ENCODE peak calls at places on chromosome 14, in eight cellular contexts. M is CD8-positive, alpha-beta memory T cell; T is OCI-LY7; H is DND-41; R is neural progenitor cell; V is CD4-positive, alpha-beta memory T cell; O is adrenal gland; B is left lung. L is an unnamed sample.
A peak's percentile ranks its signal among the peaks of the same experiment; 100 is the strongest.

GRCh38 chr14:93959239-93960107 is 16.9 kb downstream of the ASB2 start:
- DNase-seq in M (peak; percentile 97), T (peak; percentile 87), H (peak; percentile 59), B (peak; percentile 80), R (no peak), O (peak; percentile 70), V (peak; percentile 93), L (peak; percentile 94)

GRCh38 chr14:52790756-52791203 is 627 bp downstream of the GNPNAT1 start:
- DNase-seq in V (no peak), B (no peak), O (no peak), T (peak; percentile 21), H (no peak), M (no peak), R (no peak), L (no peak)

GRCh38 chr14:93029911-93030555 is 85.7 kb downstream of the ITPK1 start:
- DNase-seq in R (no peak), H (no peak), T (no peak), V (no peak), B (no peak), M (no peak), O (no peak), L (no peak)

GRCh38 chr14:93894992-93895391 is 32.2 kb upstream of the FAM181A start:
- DNase-seq in T (no peak), O (no peak), M (no peak), B (no peak), V (no peak), R (peak; percentile 62), H (no peak), L (no peak)

GRCh38 chr14:80364274-80364673 is 153.0 kb upstream of the DIO2 start:
- DNase-seq in T (peak; percentile 21), H (no peak), V (no peak), O (no peak), M (no peak), B (no peak), R (peak; percentile 43), L (no peak)

GRCh38 chr14:99562848-99563748 is 40.9 kb downstream of the CCDC85C start:
- DNase-seq in H (no peak), B (peak; percentile 73), R (peak; percentile 97), V (no peak), M (no peak), T (no peak), O (peak; percentile 86), L (peak; percentile 68)

GRCh38 chr14:83163016-83163415 is 1629.4 kb upstream of the SEL1L start:
- DNase-seq in V (no peak), H (no peak), O (no peak), B (no peak), T (no peak), M (no peak), R (no peak), L (no peak)

GRCh38 chr14:92945959-92946846 is 23.3 kb downstream of the CHGA start:
- DNase-seq in V (no peak), B (no peak), R (no peak), O (no peak), T (no peak), H (no peak), M (no peak), L (peak; percentile 74)

GRCh38 chr14:27427796-27428195 is 830.0 kb upstream of the NOVA1 start:
- DNase-seq in V (no peak), O (no peak), H (no peak), R (no peak), M (no peak), T (no peak), B (no peak), L (peak; percentile 18)

GRCh38 chr14:91228112-91229004 is 16.1 kb downstream of the GPR68 start:
- DNase-seq in B (no peak), M (peak; percentile 91), O (no peak), T (peak; percentile 61), H (peak; percentile 84), V (peak; percentile 85), R (no peak), L (peak; percentile 76)

GRCh38 chr14:69701269-69701668 is 65.7 kb upstream of the SRSF5 start:
- DNase-seq in B (no peak), R (peak; percentile 45), M (no peak), H (no peak), V (no peak), O (peak; percentile 13), T (no peak), L (no peak)

GRCh38 chr14:56290195-56290594 is 172.0 kb downstream of the PELI2 start:
- DNase-seq in H (no peak), B (no peak), V (no peak), O (no peak), R (no peak), T (no peak), M (no peak), L (no peak)

GRCh38 chr14:75769047-75769685 is 108.1 kb downstream of the TTLL5 start:
- DNase-seq in V (no peak), H (no peak), O (no peak), R (no peak), T (no peak), M (no peak), B (no peak), L (no peak)

GRCh38 chr14:72617391-72618011 is 276.4 kb downstream of the DPF3 start:
- DNase-seq in H (no peak), B (no peak), M (no peak), O (peak; percentile 11), R (peak; percentile 48), V (no peak), T (no peak), L (no peak)

GRCh38 chr14:43877351-43877900 is 629.7 kb downstream of the FSCB start:
- DNase-seq in O (no peak), H (no peak), T (no peak), B (no peak), M (no peak), R (no peak), V (no peak), L (no peak)

GRCh38 chr14:77184396-77185092 is 2.9 kb downstream of the TMEM63C start:
- DNase-seq in T (no peak), M (no peak), H (no peak), V (no peak), B (no peak), R (no peak), O (no peak), L (no peak)

GRCh38 chr14:77185093-77185465 is 3.5 kb downstream of the TMEM63C start:
- DNase-seq in O (no peak), V (no peak), M (no peak), T (no peak), R (no peak), H (no peak), B (no peak), L (no peak)

GRCh38 chr14:77183896-77184295 is 2.3 kb downstream of the TMEM63C start:
- DNase-seq in R (no peak), V (no peak), M (no peak), T (no peak), B (no peak), H (no peak), O (no peak), L (no peak)

GRCh38 chr14:77181124-77181602 is 435 bp upstream of the TMEM63C start:
- DNase-seq in R (no peak), V (no peak), B (no peak), M (no peak), H (no peak), O (no peak), T (peak; percentile 54), L (peak; percentile 6)

GRCh38 chr14:77181603-77182437 is at the start of gene TMEM63C:
- DNase-seq in M (peak; percentile 66), O (peak; percentile 63), R (peak; percentile 98), H (peak; percentile 25), V (peak; percentile 58), T (peak; percentile 97), B (no peak), L (peak; percentile 28)
- H3K4me3 ChIP-seq in M (peak within 1 kb of the TSS; percentile 58), O (no peak within 1 kb of the TSS), R (peak within 1 kb of the TSS; percentile 61), H (no peak within 1 kb of the TSS), V (peak within 1 kb of the TSS; percentile 22), T (peak within 1 kb of the TSS; percentile 76), B (peak within 1 kb of the TSS; percentile 13), L (peak within 1 kb of the TSS; percentile 25)

DNA sequence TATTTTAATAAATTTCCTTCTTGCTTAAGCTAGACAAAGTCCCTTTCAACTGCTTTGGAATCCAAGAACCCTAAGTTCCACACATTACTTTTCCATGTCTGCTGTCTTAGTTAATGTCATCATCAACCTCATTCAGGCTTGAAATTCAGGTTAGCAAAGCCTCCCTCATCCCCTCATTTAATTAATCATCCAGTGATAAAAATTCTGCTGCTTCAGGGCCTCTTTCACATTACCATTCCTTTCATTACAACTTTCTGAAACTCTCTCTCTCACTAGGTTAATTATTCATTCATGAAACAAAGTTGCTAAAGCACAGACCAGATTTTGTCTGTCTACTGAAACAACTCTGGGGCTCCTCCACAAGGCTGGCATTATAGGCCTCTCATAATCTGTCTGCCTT is 9.4 kb upstream of the VTI1B start:
- DNase-seq in B (no peak), R (no peak), O (no peak), T (no peak), V (no peak), M (no peak), H (no peak), L (no peak)
- H3K36me3 ChIP-seq in B (no peaks in the 10 kb centered on the region), R (peaks cover 16% of the 10 kb centered on the region), O (peaks cover 40% of the 10 kb centered on the region), T (peaks cover 94% of the 10 kb centered on the region), V (peaks cover 15% of the 10 kb centered on the region), M (peaks cover 15% of the 10 kb centered on the region), H (peaks cover 87% of the 10 kb centered on the region), L (no peaks in the 10 kb centered on the region)

GRCh38 chr14:65192686-65193085 is 90.4 kb upstream of the MAX start:
- DNase-seq in O (no peak), V (no peak), R (no peak), H (no peak), B (no peak), T (no peak), M (no peak), L (no peak)

GRCh38 chr14:65195042-65195719 is 92.9 kb upstream of the MAX start:
- DNase-seq in R (no peak), M (no peak), H (no peak), T (peak; percentile 64), V (no peak), O (no peak), B (no peak), L (no peak)

GRCh38 chr14:65190312-65190711 is 88.0 kb upstream of the MAX start:
- DNase-seq in M (no peak), B (no peak), O (no peak), V (no peak), H (no peak), R (no peak), T (no peak), L (no peak)

GRCh38 chr14:65191716-65192115 is 89.4 kb upstream of the MAX start:
- DNase-seq in V (no peak), B (no peak), H (no peak), T (no peak), O (no peak), M (no peak), R (no peak), L (no peak)

GRCh38 chr14:65193891-65194290 is 91.6 kb upstream of the MAX start:
- DNase-seq in B (no peak), T (no peak), H (no peak), O (no peak), R (no peak), V (no peak), M (no peak), L (no peak)
- H3K9me3 ChIP-seq in B (no peaks in the 10 kb centered on the region), T (no peaks in the 10 kb centered on the region), H (no peaks in the 10 kb centered on the region), O (no peaks in the 10 kb centered on the region), R (no peaks in the 10 kb centered on the region), V (no peaks in the 10 kb centered on the region), M (no peaks in the 10 kb centered on the region), L (no peaks in the 10 kb centered on the region)

DNA sequence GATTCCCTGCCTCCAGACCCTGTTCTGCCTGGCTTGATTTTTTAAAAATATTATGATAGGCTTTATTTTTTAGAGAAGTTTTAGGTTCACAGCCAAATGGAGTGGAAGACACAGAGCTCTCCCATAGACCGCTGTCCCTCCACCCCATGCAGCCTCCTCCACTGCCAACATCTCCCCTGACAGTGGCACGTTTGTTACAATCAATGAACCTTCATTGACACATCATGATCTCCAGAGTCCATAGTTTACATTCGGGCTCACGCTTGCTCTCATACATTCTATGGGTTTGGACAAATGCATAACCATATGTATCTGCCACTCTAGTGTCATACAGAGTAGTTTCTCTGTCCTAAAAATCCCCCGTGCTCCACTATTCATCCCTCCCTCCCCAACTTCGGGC is 15.9 kb upstream of the PPP1R13B start:
- DNase-seq in R (no peak), B (no peak), O (no peak), H (no peak), V (no peak), M (no peak), T (no peak), L (no peak)
- H3K4me3 ChIP-seq in R (no peak overlapping the region), B (no peak overlapping the region), O (no peak overlapping the region), H (no peak overlapping the region), V (no peak overlapping the region), M (no peak overlapping the region), T (no peak overlapping the region), L (no peak overlapping the region)